ENCODE peak calls at places on chromosomes 7 and 10, in eight cellular contexts. Q is mammary epithelial cell, T is transverse colon, M is uterus, Z is mesendoderm, Y is body of pancreas, X is stomach, K is psoas muscle. C is an unnamed sample.

GRCh38 chr10:114905450-114905849 is 32.5 kb upstream of the TRUB1 start:
- DNase-seq in Q (peak), T (no peak), M (no peak), Z (no peak), Y (no peak), X (no peak), K (no peak), C (no peak)

GRCh38 chr7:48837266-48837665 is 87.1 kb upstream of the CDC14C start:
- DNase-seq in Q (no peak), T (no peak), M (no peak), Z (no peak), Y (no peak), X (no peak), K (no peak), C (no peak)

GRCh38 chr7:151115121-151115835 is 29.0 kb downstream of the AGAP3 start:
- DNase-seq in Q (peak), T (no peak), M (no peak), Z (peak), Y (peak), X (no peak), K (no peak), C (no peak)

GRCh38 chr7:17560516-17560915 is 262.1 kb downstream of the AHR start:
- DNase-seq in Q (peak), T (no peak), M (no peak), Z (no peak), Y (no peak), X (no peak), K (no peak), C (no peak)

GRCh38 chr10:96370575-96371157 is 11.9 kb upstream of the OPALIN start:
- DNase-seq in Q (peak), T (peak), M (peak), Z (peak), Y (peak), X (peak), K (no peak), C (no peak)

GRCh38 chr10:44398747-44399477 is 14.0 kb upstream of the CXCL12 start:
- DNase-seq in Q (no peak), T (no peak), M (no peak), Z (peak), Y (no peak), X (no peak), K (no peak), C (no peak)

GRCh38 chr7:107194051-107194450 is 25.2 kb downstream of the HBP1 start:
- DNase-seq in Q (no peak), T (no peak), M (no peak), Z (no peak), Y (no peak), X (no peak), K (no peak), C (no peak)

GRCh38 chr10:32983333-32983909 is 25.4 kb upstream of the ITGB1 start:
- DNase-seq in Q (peak), T (no peak), M (peak), Z (peak), Y (peak), X (no peak), K (no peak), C (peak)

GRCh38 chr7:154928136-154929005 is 74.6 kb downstream of the PAXIP1 start:
- DNase-seq in Q (peak), T (peak), M (peak), Z (peak), Y (peak), X (peak), K (no peak), C (peak)

GRCh38 chr10:60399343-60399742 is 9.7 kb upstream of the ANK3 start:
- DNase-seq in Q (peak), T (no peak), M (no peak), Z (no peak), Y (no peak), X (no peak), K (no peak), C (no peak)

GRCh38 chr7:81484266-81484665 is 285.6 kb downstream of the HGF start:
- DNase-seq in Q (peak), T (no peak), M (peak), Z (peak), Y (peak), X (no peak), K (peak), C (peak)

GRCh38 chr10:76282122-76283030 is 851.0 kb downstream of the LRMDA start:
- DNase-seq in Q (no peak), T (no peak), M (peak), Z (no peak), Y (peak), X (peak), K (no peak), C (peak)

GRCh38 chr7:24069751-24070150 is 214.2 kb upstream of the NPY start:
- DNase-seq in Q (no peak), T (no peak), M (no peak), Z (no peak), Y (no peak), X (no peak), K (no peak), C (no peak)

GRCh38 chr10:78408671-78409472 is 375.2 kb downstream of the RPS24 start:
- DNase-seq in Q (no peak), T (peak), M (peak), Z (peak), Y (peak), X (peak), K (peak), C (no peak)

GRCh38 chr7:101593556-101593955 is 35.5 kb downstream of the MYL10 start:
- DNase-seq in Q (no peak), T (no peak), M (no peak), Z (no peak), Y (no peak), X (no peak), K (no peak), C (no peak)

GRCh38 chr7:151460474-151460855 is 20.5 kb upstream of the CRYGN start:
- DNase-seq in Q (no peak), T (no peak), M (peak), Z (no peak), Y (peak), X (no peak), K (peak), C (no peak)

GRCh38 chr10:33791295-33791694 is 456.8 kb upstream of the NRP1 start:
- DNase-seq in Q (no peak), T (no peak), M (no peak), Z (no peak), Y (no peak), X (no peak), K (no peak), C (no peak)

GRCh38 chr10:132372516-132373095 is 24.4 kb upstream of the PWWP2B start:
- DNase-seq in Q (no peak), T (no peak), M (no peak), Z (no peak), Y (no peak), X (no peak), K (no peak), C (no peak)

GRCh38 chr7:157527686-157528085 is 190.9 kb downstream of the DNAJB6 start:
- DNase-seq in Q (no peak), T (no peak), M (no peak), Z (no peak), Y (no peak), X (peak), K (no peak), C (no peak)

GRCh38 chr10:120204877-120205276 is 252.2 kb upstream of the PLPP4 start:
- DNase-seq in Q (peak), T (no peak), M (no peak), Z (no peak), Y (no peak), X (no peak), K (no peak), C (no peak)

GRCh38 chr7:120725376-120726039 is 132.4 kb downstream of the TSPAN12 start:
- DNase-seq in Q (no peak), T (no peak), M (no peak), Z (peak), Y (no peak), X (no peak), K (no peak), C (no peak)

GRCh38 chr10:22682237-22683192 is 31.9 kb downstream of the PIP4K2A start:
- DNase-seq in Q (peak), T (peak), M (no peak), Z (no peak), Y (no peak), X (no peak), K (no peak), C (no peak)

GRCh38 chr10:29356931-29357330 is 68.1 kb downstream of the LYZL1 start:
- DNase-seq in Q (no peak), T (no peak), M (no peak), Z (no peak), Y (no peak), X (no peak), K (no peak), C (no peak)

GRCh38 chr7:129923709-129924108 is 29.1 kb downstream of the UBE2H start:
- DNase-seq in Q (peak), T (no peak), M (no peak), Z (no peak), Y (no peak), X (no peak), K (no peak), C (peak)

GRCh38 chr7:129926618-129927017 is 26.1 kb downstream of the UBE2H start:
- DNase-seq in Q (no peak), T (no peak), M (no peak), Z (no peak), Y (no peak), X (no peak), K (no peak), C (no peak)

GRCh38 chr7:129924602-129925001 is 28.2 kb downstream of the UBE2H start:
- DNase-seq in Q (no peak), T (no peak), M (no peak), Z (no peak), Y (no peak), X (no peak), K (no peak), C (no peak)

GRCh38 chr7:129925416-129926002 is 27.3 kb downstream of the UBE2H start:
- DNase-seq in Q (no peak), T (no peak), M (peak), Z (no peak), Y (no peak), X (no peak), K (no peak), C (no peak)
- H3K27ac ChIP-seq in Q (no peak), T (peak), M (peak), Z (no peak), Y (no peak), X (no peak), K (peak), C (no peak)

DNA sequence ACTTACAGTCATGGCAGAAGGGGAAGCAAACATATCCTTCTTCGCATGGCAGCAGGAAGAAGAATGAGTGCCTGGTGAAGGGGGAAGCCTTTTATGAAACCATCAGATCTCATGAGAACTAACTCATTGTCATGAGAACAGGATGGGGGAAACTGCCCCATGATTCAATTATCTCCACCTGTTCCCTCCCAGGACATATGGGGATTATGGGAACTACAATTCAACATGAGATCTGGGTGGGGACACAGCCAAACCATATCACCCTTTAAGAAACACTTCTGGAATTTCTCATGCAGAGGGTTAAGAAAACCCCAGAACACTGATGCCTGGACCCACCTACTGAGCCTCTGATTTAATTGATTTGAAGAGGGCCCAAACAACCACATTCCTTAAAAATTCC is 63.3 kb upstream of the DNAJB12 start:
- DNase-seq in Q (no peak), T (no peak), M (no peak), Z (peak), Y (no peak), X (no peak), K (no peak), C (no peak)
- H3K27ac ChIP-seq in Q (no peak), T (no peak), M (no peak), Z (no peak), Y (no peak), X (no peak), K (no peak), C (no peak)

DNA sequence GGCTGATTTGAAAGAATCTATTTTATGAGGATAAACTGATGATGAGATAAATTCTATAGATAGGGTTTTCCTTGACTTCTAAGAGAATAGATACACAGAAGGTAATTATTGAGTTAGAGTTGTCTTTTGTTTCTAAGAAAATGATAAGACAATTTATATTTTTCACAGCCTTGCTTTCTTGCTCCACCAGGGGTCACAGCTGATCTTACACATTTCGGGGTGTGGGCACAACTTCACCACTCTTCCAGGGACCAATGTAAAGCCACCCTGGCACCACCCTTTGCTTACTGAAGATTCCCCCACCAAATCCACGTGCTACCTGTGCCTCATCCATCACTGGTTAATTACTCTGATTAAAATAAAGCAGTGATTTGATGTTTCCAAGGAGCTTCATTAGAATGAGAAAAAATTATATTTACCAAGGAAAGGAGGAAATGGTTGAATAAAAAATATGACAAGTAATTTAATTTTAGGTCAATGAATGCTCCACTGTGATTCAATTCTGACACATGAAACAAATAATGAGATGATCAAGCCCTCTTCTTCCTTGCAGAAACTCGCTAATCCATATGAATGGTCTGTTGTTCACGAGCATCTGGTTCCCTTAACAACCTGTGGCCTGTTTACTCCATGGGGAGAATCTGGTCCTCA is 177.3 kb upstream of the TNS3 start:
- DNase-seq in Q (peak), T (no peak), M (no peak), Z (no peak), Y (no peak), X (no peak), K (no peak), C (no peak)
- H3K27ac ChIP-seq in Q (peak), T (no peak), M (no peak), Z (no peak), Y (no peak), X (no peak), K (peak), C (no peak)

GRCh38 chr7:28953628-28954027 is 4.5 kb downstream of the TRIL start:
- DNase-seq in Q (no peak), T (no peak), M (no peak), Z (no peak), Y (no peak), X (no peak), K (no peak), C (no peak)
- H3K27ac ChIP-seq in Q (no peak), T (no peak), M (peak), Z (no peak), Y (no peak), X (peak), K (no peak), C (no peak)